ENCODE peak calls at places on chromosomes 3 and 15, in seven cellular contexts. F is K562, Y is stomach, P is NB4, G is sigmoid colon, O is A549, X is spleen. R is an unnamed sample.

GRCh38 chr3:42746455-42747450 is 26.3 kb downstream of the CCDC13 start:
- DNase-seq in F (no peak), Y (peak), P (no peak), G (peak), O (no peak), X (no peak), R (no peak)

GRCh38 chr15:32878342-32878741 is 160.5 kb downstream of the GREM1 start:
- DNase-seq in F (no peak), Y (no peak), P (no peak), G (no peak), O (no peak), X (no peak), R (no peak)

GRCh38 chr3:179826247-179826637 is 173.4 kb downstream of the USP13 start:
- DNase-seq in F (no peak), Y (no peak), P (no peak), G (no peak), O (no peak), X (no peak), R (no peak)

GRCh38 chr15:34726407-34727100 is 28.2 kb downstream of the GJD2 start:
- DNase-seq in F (no peak), Y (no peak), P (no peak), G (no peak), O (no peak), X (no peak), R (no peak)

GRCh38 chr3:16502347-16502908 is 11.1 kb downstream of the RFTN1 start:
- DNase-seq in F (no peak), Y (no peak), P (no peak), G (no peak), O (no peak), X (no peak), R (no peak)

GRCh38 chr15:95609096-95609495 is 721.4 kb upstream of the NR2F2 start:
- DNase-seq in F (no peak), Y (no peak), P (peak), G (no peak), O (no peak), X (no peak), R (no peak)

GRCh38 chr3:58117561-58118305 is 93.0 kb downstream of the DNASE1L3 start:
- DNase-seq in F (no peak), Y (peak), P (no peak), G (no peak), O (no peak), X (no peak), R (no peak)

GRCh38 chr15:93179072-93179471 is 90.1 kb upstream of the RGMA start:
- DNase-seq in F (no peak), Y (peak), P (peak), G (peak), O (no peak), X (no peak), R (peak)

GRCh38 chr15:57640935-57641682 is 49.4 kb downstream of the MYZAP start:
- DNase-seq in F (peak), Y (no peak), P (peak), G (no peak), O (peak), X (no peak), R (no peak)

GRCh38 chr3:115627180-115628074 is 4.1 kb downstream of the GAP43 start:
- DNase-seq in F (no peak), Y (no peak), P (no peak), G (no peak), O (no peak), X (no peak), R (no peak)

GRCh38 chr3:26622634-26623408 is at the start of gene LRRC3B:
- DNase-seq in F (no peak), Y (no peak), P (no peak), G (no peak), O (no peak), X (no peak), R (no peak)

GRCh38 chr15:59918994-59919951 is 84.8 kb upstream of the FOXB1 start:
- DNase-seq in F (no peak), Y (no peak), P (no peak), G (no peak), O (peak), X (no peak), R (no peak)

GRCh38 chr3:140416686-140417085 is 261.2 kb upstream of the TRIM42 start:
- DNase-seq in F (no peak), Y (no peak), P (no peak), G (no peak), O (no peak), X (no peak), R (no peak)

GRCh38 chr15:96369825-96370621 is 39.5 kb downstream of the NR2F2 start:
- DNase-seq in F (no peak), Y (no peak), P (no peak), G (no peak), O (no peak), X (no peak), R (no peak)

GRCh38 chr15:41570764-41571163 is 11.8 kb downstream of the TYRO3 start:
- DNase-seq in F (no peak), Y (no peak), P (no peak), G (no peak), O (no peak), X (peak), R (no peak)

GRCh38 chr15:74821091-74821789 is 5.2 kb upstream of the CPLX3 start:
- DNase-seq in F (no peak), Y (no peak), P (peak), G (no peak), O (no peak), X (no peak), R (no peak)

GRCh38 chr15:96457852-96458251 is 127.4 kb downstream of the NR2F2 start:
- DNase-seq in F (no peak), Y (no peak), P (no peak), G (no peak), O (no peak), X (no peak), R (no peak)

GRCh38 chr15:91852741-91853500 is 587 bp upstream of the SLCO3A1 start:
- DNase-seq in F (peak), Y (peak), P (peak), G (peak), O (peak), X (peak), R (peak)

GRCh38 chr3:188284455-188285212 is 130.7 kb downstream of the LPP start:
- DNase-seq in F (no peak), Y (no peak), P (no peak), G (no peak), O (no peak), X (no peak), R (no peak)

GRCh38 chr3:117019082-117019713 is 309.6 kb downstream of the TUSC7 start:
- DNase-seq in F (no peak), Y (peak), P (peak), G (peak), O (peak), X (no peak), R (peak)

GRCh38 chr15:90340345-90340744 is 11.7 kb upstream of the ZNF774 start:
- DNase-seq in F (peak), Y (no peak), P (no peak), G (no peak), O (no peak), X (no peak), R (no peak)

GRCh38 chr15:46343527-46343926 is 708.7 kb downstream of the SQOR start:
- DNase-seq in F (no peak), Y (no peak), P (no peak), G (no peak), O (no peak), X (no peak), R (peak)

GRCh38 chr3:187968883-187969580 is 184.9 kb upstream of the LPP start:
- DNase-seq in F (no peak), Y (no peak), P (peak), G (no peak), O (no peak), X (no peak), R (no peak)

GRCh38 chr3:132285620-132285945 is 31.6 kb upstream of the ACP3 start:
- DNase-seq in F (no peak), Y (peak), P (no peak), G (no peak), O (no peak), X (no peak), R (no peak)

GRCh38 chr3:85312326-85312725 is 353.5 kb downstream of the CADM2 start:
- DNase-seq in F (no peak), Y (no peak), P (no peak), G (no peak), O (no peak), X (no peak), R (no peak)

GRCh38 chr3:181383760-181384159 is 328.0 kb upstream of the SOX2 start:
- DNase-seq in F (no peak), Y (no peak), P (peak), G (no peak), O (no peak), X (no peak), R (no peak)

GRCh38 chr3:130733236-130733884 is 13.3 kb downstream of the PIK3R4 start:
- DNase-seq in F (no peak), Y (no peak), P (no peak), G (no peak), O (no peak), X (no peak), R (no peak)

GRCh38 chr3:5787863-5788488 is 600.5 kb downstream of the EDEM1 start:
- DNase-seq in F (no peak), Y (no peak), P (peak), G (peak), O (peak), X (no peak), R (no peak)

GRCh38 chr3:39126532-39127071 is 19.1 kb downstream of the TTC21A start:
- DNase-seq in F (peak), Y (no peak), P (peak), G (peak), O (no peak), X (peak), R (no peak)

GRCh38 chr15:37076543-37076942 is 23.8 kb downstream of the MEIS2 start:
- DNase-seq in F (no peak), Y (no peak), P (no peak), G (no peak), O (no peak), X (no peak), R (no peak)

GRCh38 chr3:180926526-180926925 is 14.1 kb downstream of the FXR1 start:
- DNase-seq in F (no peak), Y (no peak), P (no peak), G (no peak), O (no peak), X (no peak), R (no peak)

GRCh38 chr3:113631143-113631542 is 65.3 kb downstream of the USF3 start:
- DNase-seq in F (no peak), Y (no peak), P (peak), G (no peak), O (no peak), X (no peak), R (no peak)

GRCh38 chr3:31391150-31391549 is 141.6 kb upstream of the STT3B start:
- DNase-seq in F (no peak), Y (no peak), P (no peak), G (no peak), O (no peak), X (no peak), R (no peak)

GRCh38 chr15:65027593-65027992 is 1.8 kb downstream of the MTFMT start:
- DNase-seq in F (no peak), Y (no peak), P (no peak), G (no peak), O (no peak), X (no peak), R (no peak)

GRCh38 chr15:65026756-65027155 is 2.7 kb downstream of the MTFMT start:
- DNase-seq in F (no peak), Y (no peak), P (no peak), G (no peak), O (no peak), X (no peak), R (no peak)

GRCh38 chr15:65029736-65030208 is 333 bp upstream of the MTFMT start:
- DNase-seq in F (no peak), Y (no peak), P (no peak), G (no peak), O (no peak), X (no peak), R (no peak)

GRCh38 chr15:65028338-65028737 is 1.1 kb downstream of the MTFMT start:
- DNase-seq in F (no peak), Y (no peak), P (peak), G (no peak), O (no peak), X (no peak), R (no peak)

GRCh38 chr15:65028921-65029735 is at the start of gene MTFMT:
- DNase-seq in F (peak), Y (peak), P (peak), G (peak), O (peak), X (peak), R (peak)
- TF ChIP-seq CTCF in F (peak), Y (no peak), P (no peak), G (no peak), O (peak), X (no peak), R (no peak)

GRCh38 chr3:50568947-50569749 is at the start of gene HEMK1:
- DNase-seq in F (peak), Y (peak), P (peak), G (peak), O (peak), X (peak), R (peak)

GRCh38 chr3:50570508-50571279 is 1.4 kb downstream of the HEMK1 start:
- DNase-seq in F (no peak), Y (no peak), P (no peak), G (no peak), O (no peak), X (no peak), R (no peak)

GRCh38 chr3:50567011-50567385 is 549 bp downstream of the C3orf18 start:
- DNase-seq in F (no peak), Y (no peak), P (no peak), G (no peak), O (no peak), X (no peak), R (no peak)

GRCh38 chr3:50564321-50564720 is 3.2 kb downstream of the C3orf18 start:
- DNase-seq in F (no peak), Y (no peak), P (no peak), G (no peak), O (no peak), X (no peak), R (no peak)

DNA sequence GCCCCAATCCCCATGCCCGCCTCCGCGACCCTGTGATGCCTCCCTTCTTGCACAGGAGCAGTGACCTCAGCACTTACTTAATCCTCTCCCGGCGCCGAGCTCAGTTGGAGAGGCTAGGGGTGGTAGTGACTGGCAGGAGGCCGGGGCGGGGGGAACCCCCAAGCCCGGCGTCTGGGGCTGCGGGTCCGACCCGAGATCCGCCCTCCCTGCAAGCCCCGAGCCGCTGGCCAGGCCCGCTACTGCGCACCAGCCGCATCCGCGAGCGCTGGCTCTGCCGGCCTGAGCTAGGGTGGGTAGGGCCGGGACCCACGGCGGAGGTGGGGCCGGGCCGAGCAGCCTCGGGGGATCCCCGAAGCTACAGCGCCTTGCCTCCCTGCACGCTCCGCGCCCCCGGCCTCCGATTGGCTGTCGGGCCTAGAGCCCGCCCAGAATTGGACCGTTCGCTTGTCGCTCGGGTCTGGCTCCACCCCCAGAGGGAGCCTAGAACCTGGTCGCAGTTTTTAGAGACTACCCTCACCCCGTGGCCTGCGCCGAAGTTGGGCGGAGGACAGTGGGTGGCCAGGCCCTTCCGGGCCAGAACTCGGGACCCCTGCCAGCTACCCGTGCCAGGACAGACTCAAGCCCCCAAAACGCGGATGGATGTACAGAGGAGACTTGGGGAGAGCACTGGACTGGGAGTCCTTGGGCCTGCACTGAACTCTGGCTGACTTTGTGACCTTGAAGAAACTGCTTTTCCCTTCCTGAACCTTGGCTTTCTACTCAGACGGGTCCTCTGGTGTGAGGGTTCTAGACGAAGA is at the start of gene C3orf18:
- DNase-seq in F (peak), Y (peak), P (peak), G (peak), O (peak), X (peak), R (peak)
- TF ChIP-seq POLR2A in F (no peak), Y (no peak), P (no peak), G (peak), O (no peak), X (no peak), R (no peak)

DNA sequence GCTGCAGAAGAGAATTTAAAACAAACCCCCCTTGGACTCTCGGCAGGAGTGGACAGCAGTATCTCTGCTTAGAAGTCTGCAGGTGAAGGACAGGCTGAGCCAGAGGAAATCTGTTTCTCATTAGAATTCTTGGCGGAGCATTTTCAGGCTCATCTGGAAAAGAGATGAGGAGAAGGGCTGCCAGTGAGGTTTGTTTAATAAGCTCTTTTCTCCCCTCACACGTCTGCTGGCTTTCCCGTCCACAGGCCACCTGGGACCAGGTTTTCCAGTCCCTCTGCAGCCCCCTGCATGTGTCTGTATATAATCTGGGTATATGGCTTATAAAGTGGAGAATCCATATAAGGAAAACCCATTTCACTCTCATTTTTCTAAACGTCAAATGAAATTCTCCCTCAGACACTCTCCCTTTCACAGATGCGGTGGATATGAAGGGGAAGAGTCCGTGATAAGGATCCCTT is 155.4 kb upstream of the TPM1 start:
- DNase-seq in F (no peak), Y (no peak), P (no peak), G (no peak), O (no peak), X (no peak), R (no peak)
- H3K4me3 ChIP-seq in F (no peak), Y (no peak), P (no peak), G (no peak), O (no peak), X (no peak), R (no peak)

GRCh38 chr3:52032702-52033408 is 23.5 kb downstream of the DUSP7 start:
- DNase-seq in F (no peak), Y (no peak), P (no peak), G (no peak), O (no peak), X (no peak), R (no peak)

GRCh38 chr3:52031896-52032295 is 24.5 kb downstream of the DUSP7 start:
- DNase-seq in F (no peak), Y (no peak), P (no peak), G (no peak), O (no peak), X (no peak), R (no peak)

GRCh38 chr3:52029535-52029934 is 26.8 kb downstream of the DUSP7 start:
- DNase-seq in F (no peak), Y (no peak), P (no peak), G (no peak), O (no peak), X (no peak), R (no peak)

GRCh38 chr3:52029053-52029452 is 27.3 kb downstream of the DUSP7 start:
- DNase-seq in F (peak), Y (no peak), P (no peak), G (no peak), O (no peak), X (no peak), R (no peak)

DNA sequence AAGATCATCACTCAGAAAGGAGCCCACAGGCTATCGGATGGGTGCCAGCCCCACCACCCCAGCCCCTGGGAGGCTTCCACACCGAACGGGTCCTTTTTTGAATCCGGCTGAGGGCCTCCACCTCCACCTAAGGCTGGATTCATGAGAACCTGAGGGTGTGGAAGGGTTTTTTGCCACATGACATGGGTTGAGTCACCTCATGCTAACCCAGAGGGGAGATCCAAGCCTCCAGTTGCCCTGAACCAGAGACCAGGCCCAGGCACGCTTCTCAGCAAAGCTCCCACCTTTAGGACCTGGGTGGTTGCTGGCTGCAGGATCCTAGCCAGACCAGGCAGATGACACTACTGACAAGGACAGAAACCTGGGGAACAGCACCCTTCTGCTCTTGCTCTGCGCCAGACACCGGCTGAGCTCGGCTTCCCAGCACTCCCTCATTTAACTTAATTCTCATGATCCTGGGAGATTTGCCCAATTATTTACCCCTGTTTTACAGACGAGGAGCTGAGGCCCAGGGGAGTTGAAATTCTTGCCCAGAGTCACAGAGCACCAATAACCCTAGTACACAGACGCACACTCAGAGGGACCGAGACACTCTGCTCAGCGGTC is 25.5 kb downstream of the DUSP7 start:
- DNase-seq in F (no peak), Y (no peak), P (no peak), G (no peak), O (no peak), X (no peak), R (no peak)
- TF ChIP-seq CTCF in F (no peak), Y (no peak), P (no peak), G (no peak), O (no peak), X (no peak), R (no peak)

DNA sequence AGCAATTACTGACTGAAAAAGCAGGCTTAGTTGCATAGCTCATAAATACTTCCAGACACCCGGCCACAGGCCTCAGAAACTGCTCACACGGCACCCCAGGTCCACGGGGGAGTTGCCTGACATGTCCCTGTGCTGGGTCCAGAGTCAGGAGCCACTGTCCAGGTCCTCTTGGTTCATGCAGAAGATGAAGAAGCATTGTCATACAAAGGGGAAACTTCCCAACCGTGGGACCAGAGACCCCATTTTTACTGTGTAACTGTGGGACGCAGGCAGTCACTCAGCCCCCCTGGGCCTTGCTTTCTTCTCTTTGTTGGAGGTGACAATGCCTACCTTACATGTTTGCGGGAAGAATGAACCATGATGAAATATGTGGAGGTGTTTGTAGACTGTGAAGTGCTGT is 27.7 kb downstream of the FGD5 start:
- DNase-seq in F (no peak), Y (no peak), P (no peak), G (peak), O (no peak), X (no peak), R (no peak)
- TF ChIP-seq POLR2A in F (no peak), Y (no peak), P (no peak), G (no peak), O (no peak), X (no peak), R (no peak)